ENCODE peak calls at places on chromosomes 1 and 21, in four cellular contexts. I is foreskin fibroblast; B is CD8-positive, alpha-beta T cell; P is bronchial epithelial cell. L is an unnamed sample.
A peak's percentile ranks its signal among the peaks of the same experiment; 100 is the strongest.

GRCh38 chr1:169326644-169327316 is 40.8 kb downstream of the NME7 start:
- DNase-seq in B (no peak), P (peak; percentile 64), I (peak; percentile 56), L (no peak)

GRCh38 chr1:245771521-245772281 is 616.9 kb downstream of the KIF26B start:
- DNase-seq in B (no peak), I (peak; percentile 95), P (peak; percentile 40), L (no peak)

GRCh38 chr1:43418858-43419257 is 29.2 kb downstream of the SZT2 start:
- DNase-seq in B (no peak), P (no peak), I (no peak), L (no peak)

GRCh38 chr1:51910182-51910581 is 31.7 kb upstream of the NRDC start:
- DNase-seq in P (no peak), I (no peak), B (no peak), L (no peak)

GRCh38 chr1:117754061-117754969 is 148.5 kb downstream of the TENT5C start:
- DNase-seq in I (peak; percentile 66), P (peak; percentile 46), B (peak; percentile 54), L (peak; percentile 60)

GRCh38 chr1:61139324-61140055 is 57.1 kb downstream of the NFIA start:
- DNase-seq in B (no peak), P (peak; percentile 91), I (peak; percentile 77), L (no peak)

GRCh38 chr1:207396360-207396759 is 57.8 kb upstream of the CR2 start:
- DNase-seq in P (no peak), B (no peak), I (no peak), L (no peak)

GRCh38 chr1:230270940-230271325 is 155.2 kb downstream of the PGBD5 start:
- DNase-seq in P (no peak), I (no peak), B (no peak), L (no peak)

GRCh38 chr1:108661030-108661609 is at the start of gene HENMT1:
- DNase-seq in P (peak; percentile 46), B (peak; percentile 82), I (peak; percentile 81), L (peak; percentile 74)

GRCh38 chr1:56973898-56974752 is 8.3 kb upstream of the C8B start:
- DNase-seq in B (no peak), I (peak; percentile 20), P (peak; percentile 89), L (no peak)

GRCh38 chr1:211320980-211321379 is 5.7 kb upstream of the TRAF5 start:
- DNase-seq in B (no peak), P (peak; percentile 93), I (no peak), L (no peak)

GRCh38 chr1:205258313-205259176 is 30.8 kb downstream of the TMCC2 start:
- DNase-seq in P (peak; percentile 95), B (no peak), I (peak; percentile 76), L (peak; percentile 67)

GRCh38 chr1:77126309-77126708 is 92.9 kb downstream of the PIGK start:
- DNase-seq in P (peak; percentile 68), I (peak; percentile 81), B (no peak), L (peak; percentile 27)

GRCh38 chr1:2215909-2216766 is 12.0 kb upstream of the SKI start:
- DNase-seq in I (no peak), B (no peak), P (no peak), L (no peak)

GRCh38 chr1:68112835-68113243 is 62.4 kb upstream of the DIRAS3 start:
- DNase-seq in B (no peak), P (peak; percentile 89), I (peak; percentile 91), L (no peak)

GRCh38 chr1:74712863-74713262 is 20.0 kb downstream of the CRYZ start:
- DNase-seq in I (no peak), B (no peak), P (no peak), L (no peak)

GRCh38 chr21:27298465-27298864 is 331.6 kb upstream of the ADAMTS5 start:
- DNase-seq in P (no peak), I (peak; percentile 45), B (no peak), L (no peak)

GRCh38 chr1:67479146-67479891 is 49.1 kb upstream of the SERBP1 start:
- DNase-seq in P (peak; percentile 43), I (peak; percentile 24), B (no peak), L (peak; percentile 13)

GRCh38 chr1:25906644-25907300 is 553 bp upstream of the STMN1 start:
- DNase-seq in P (no peak), I (peak; percentile 33), B (peak; percentile 28), L (peak; percentile 72)

GRCh38 chr1:206572835-206573771 is 39.2 kb downstream of the EIF2D start:
- DNase-seq in I (no peak), P (no peak), B (no peak), L (no peak)

GRCh38 chr1:240577095-240577494 is 34.9 kb downstream of the GREM2 start:
- DNase-seq in I (peak; percentile 21), P (no peak), B (no peak), L (no peak)

L was measured in ELF-1.